ENCODE peak calls at places on chromosome 11, in six cellular contexts. C is right lobe of liver, U is PC-3, V is psoas muscle, G is cardiac muscle cell, Q is mucosa of descending colon. R is an unnamed sample.

GRCh38 chr11:19844806-19845205 is 132.2 kb downstream of the NAV2 start:
- DNase-seq in C (no peak), U (no peak), V (no peak), G (no peak), Q (no peak), R (no peak)

GRCh38 chr11:36352919-36353318 is 56.8 kb downstream of the PRR5L start:
- DNase-seq in C (no peak), U (no peak), V (no peak), G (no peak), Q (no peak), R (no peak)

GRCh38 chr11:48043111-48043997 is 63.0 kb downstream of the PTPRJ start:
- DNase-seq in C (no peak), U (no peak), V (no peak), G (no peak), Q (no peak), R (no peak)

GRCh38 chr11:118909619-118910308 is 16.0 kb downstream of the BCL9L start:
- DNase-seq in C (no peak), U (no peak), V (no peak), G (no peak), Q (peak), R (no peak)

GRCh38 chr11:34316347-34317037 is 41.3 kb downstream of the ABTB2 start:
- DNase-seq in C (no peak), U (no peak), V (no peak), G (peak), Q (no peak), R (no peak)

GRCh38 chr11:130580372-130580771 is 131.9 kb downstream of the ADAMTS15 start:
- DNase-seq in C (no peak), U (peak), V (no peak), G (peak), Q (no peak), R (no peak)

GRCh38 chr11:46353706-46354105 is 6.4 kb downstream of the DGKZ start:
- DNase-seq in C (no peak), U (no peak), V (no peak), G (peak), Q (no peak), R (no peak)

GRCh38 chr11:45663486-45664375 is 1.7 kb downstream of the CHST1 start:
- DNase-seq in C (no peak), U (peak), V (no peak), G (no peak), Q (no peak), R (no peak)

GRCh38 chr11:124751391-124751740 is 689 bp downstream of the VSIG2 start:
- DNase-seq in C (no peak), U (no peak), V (no peak), G (no peak), Q (peak), R (no peak)

GRCh38 chr11:115724709-115725108 is 220.5 kb upstream of the CADM1 start:
- DNase-seq in C (no peak), U (no peak), V (no peak), G (no peak), Q (no peak), R (no peak)

GRCh38 chr11:113111156-113111555 is 149.9 kb downstream of the NCAM1 start:
- DNase-seq in C (no peak), U (no peak), V (no peak), G (no peak), Q (no peak), R (no peak)

GRCh38 chr11:100890779-100891178 is 203.7 kb downstream of the ARHGAP42 start:
- DNase-seq in C (no peak), U (peak), V (no peak), G (peak), Q (no peak), R (no peak)

DNA sequence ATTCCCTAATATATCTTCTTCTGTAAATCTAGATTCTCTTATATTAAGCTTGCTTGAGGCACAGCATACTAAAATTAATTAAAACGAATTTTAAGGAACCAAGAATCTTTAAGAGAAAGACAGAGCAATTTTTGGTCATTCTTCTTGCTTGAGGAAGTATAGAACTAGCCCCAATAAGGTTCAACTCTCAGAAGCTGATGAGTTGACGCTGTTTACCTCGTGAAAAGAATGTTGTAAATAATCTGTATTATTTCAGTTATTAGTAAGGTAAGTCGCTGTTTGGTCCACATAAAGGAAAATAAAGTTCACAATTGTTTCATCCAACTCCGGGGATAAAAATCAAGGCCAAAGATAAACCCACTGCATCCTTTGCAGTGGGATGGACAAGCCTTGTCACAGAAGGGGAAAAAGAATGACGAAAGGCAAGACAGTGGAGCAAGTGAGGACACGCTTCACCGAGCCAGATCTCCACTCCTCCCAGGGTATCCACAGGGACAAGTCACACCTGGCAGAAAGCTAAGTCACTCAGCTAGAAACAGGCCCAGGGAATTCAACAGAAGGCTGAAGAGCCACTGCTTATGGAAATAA is 796 bp downstream of the POU2AF1 start:
- DNase-seq in C (no peak), U (no peak), V (no peak), G (no peak), Q (no peak), R (no peak)
- H3K4me3 ChIP-seq in C (no peak), U (no peak), V (no peak), G (no peak), Q (no peak), R (no peak)

DNA sequence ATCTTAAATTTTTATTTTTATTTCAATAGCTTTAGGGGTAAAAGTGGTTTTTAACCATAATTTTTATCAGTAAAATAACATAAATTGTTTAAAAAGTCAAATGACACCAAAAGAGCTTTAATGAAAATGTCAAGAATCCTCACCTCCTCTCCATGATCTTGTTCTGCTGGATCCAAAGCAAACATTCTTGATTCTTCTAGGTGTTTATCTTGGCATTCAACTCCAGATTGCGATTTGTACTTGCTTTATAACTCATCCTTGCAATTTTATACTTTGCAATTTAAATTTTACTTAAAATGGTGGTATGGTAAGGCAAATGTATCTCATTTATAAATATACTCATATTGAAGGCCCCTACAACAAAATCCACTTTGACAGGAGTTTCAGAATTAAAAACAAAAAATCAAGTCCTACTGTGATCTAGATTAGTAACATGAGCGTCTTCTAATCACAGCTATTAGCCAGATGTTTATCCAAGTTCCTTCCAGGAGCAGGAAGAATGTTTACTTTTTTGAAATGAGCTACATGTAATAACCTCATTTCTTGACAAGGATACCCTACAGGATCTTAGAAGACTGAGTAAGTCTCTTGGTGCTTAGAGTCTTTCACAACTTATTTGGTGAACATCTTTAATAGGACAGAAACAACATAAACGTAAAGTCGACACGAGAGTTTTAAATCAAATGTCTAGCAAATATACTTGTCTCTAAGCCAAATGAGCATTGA is 72.4 kb upstream of the CARD18 start:
- DNase-seq in C (no peak), U (peak), V (no peak), G (peak), Q (no peak), R (no peak)
- H3K4me3 ChIP-seq in C (no peak), U (no peak), V (no peak), G (no peak), Q (no peak), R (no peak)

DNA sequence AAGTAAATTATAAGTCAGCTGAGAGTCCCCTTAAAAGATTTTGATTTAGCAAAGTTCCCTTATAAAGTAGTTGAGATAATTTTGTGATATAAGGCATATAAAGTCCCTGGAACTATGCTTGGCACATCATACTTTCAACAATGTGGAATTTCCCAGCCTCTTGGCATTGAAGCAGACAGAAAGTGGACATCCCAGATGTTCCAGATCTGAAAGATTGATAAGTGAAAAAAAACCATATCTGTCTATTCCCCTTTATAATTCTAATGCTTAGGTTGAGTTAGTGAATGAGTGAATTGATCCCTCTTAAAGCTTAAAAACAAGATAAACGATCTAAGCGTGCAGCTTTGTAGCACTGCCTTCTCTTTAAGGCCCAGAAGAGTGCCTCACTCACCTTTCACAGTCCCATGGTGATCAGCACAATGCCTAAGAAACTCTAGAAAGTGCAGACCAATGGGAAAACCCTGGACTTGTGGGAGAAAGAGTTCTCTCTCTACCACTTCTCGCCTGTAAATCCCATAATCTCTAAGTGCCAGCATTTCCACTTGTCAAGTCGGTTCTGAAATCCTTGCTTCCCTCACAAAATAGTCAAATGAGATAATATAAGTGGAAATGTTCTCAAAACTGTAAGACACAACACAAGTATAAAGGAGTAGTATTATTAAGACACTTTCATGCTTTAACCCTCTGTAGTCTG is 17.8 kb downstream of the FIBIN start:
- DNase-seq in C (no peak), U (no peak), V (no peak), G (no peak), Q (no peak), R (no peak)
- H3K4me3 ChIP-seq in C (no peak), U (no peak), V (no peak), G (no peak), Q (no peak), R (no peak)

GRCh38 chr11:62394825-62395538 is 23.9 kb upstream of the SCGB1A1 start:
- DNase-seq in C (peak), U (peak), V (peak), G (peak), Q (peak), R (no peak)
- H3K4me3 ChIP-seq in C (no peak), U (peak), V (peak), G (peak), Q (no peak), R (no peak)

R was measured in Panc1.